ENCODE peak calls at places on chromosomes 7 and 10, in four cellular contexts. C is CD8-positive, alpha-beta memory T cell; X is A549; T is upper lobe of left lung. J is an unnamed sample. For H3K9me3, the result is how much of the 10 kb centered on the place peaks cover.

GRCh38 chr7:104772405-104772821 is 241.6 kb upstream of the KMT2E start:
- DNase-seq in C (no peak), X (no peak), T (no peak), J (peak)

GRCh38 chr10:114709966-114710365 is 51.9 kb upstream of the ABLIM1 start:
- DNase-seq in C (no peak), X (no peak), T (no peak), J (no peak)

GRCh38 chr7:151487246-151487645 is 32.4 kb downstream of the RHEB start:
- DNase-seq in C (no peak), X (no peak), T (no peak), J (no peak)

GRCh38 chr7:47503283-47503682 is 78.6 kb downstream of the TNS3 start:
- DNase-seq in C (no peak), X (no peak), T (no peak), J (no peak)

GRCh38 chr7:69739906-69740545 is 141.8 kb downstream of the AUTS2 start:
- DNase-seq in C (no peak), X (no peak), T (no peak), J (no peak)

GRCh38 chr7:74002474-74003017 is 25.4 kb upstream of the ELN start:
- DNase-seq in C (no peak), X (peak), T (peak), J (no peak)

GRCh38 chr10:106571216-106571954 is 593.1 kb downstream of the SORCS1 start:
- DNase-seq in C (no peak), X (no peak), T (no peak), J (no peak)

GRCh38 chr7:123580406-123581161 is 21.0 kb upstream of the ASB15 start:
- DNase-seq in C (no peak), X (no peak), T (no peak), J (no peak)

GRCh38 chr7:17535776-17536175 is 237.3 kb downstream of the AHR start:
- DNase-seq in C (no peak), X (no peak), T (no peak), J (no peak)

GRCh38 chr10:71860243-71861029 is 9.4 kb upstream of the PSAP start:
- DNase-seq in C (no peak), X (peak), T (peak), J (no peak)

GRCh38 chr10:117996709-117997108 is 50.0 kb downstream of the RAB11FIP2 start:
- DNase-seq in C (no peak), X (no peak), T (no peak), J (no peak)

GRCh38 chr10:124652200-124652599 is 92.0 kb downstream of the FAM53B start:
- DNase-seq in C (no peak), X (no peak), T (no peak), J (no peak)

GRCh38 chr7:4733936-4734528 is 41.4 kb upstream of the AP5Z1 start:
- DNase-seq in C (no peak), X (no peak), T (no peak), J (no peak)

GRCh38 chr7:16078076-16078952 is 343.0 kb downstream of the CRPPA start:
- DNase-seq in C (no peak), X (peak), T (no peak), J (peak)

GRCh38 chr10:125048101-125048864 is 106.4 kb downstream of the ZRANB1 start:
- DNase-seq in C (peak), X (peak), T (peak), J (peak)

GRCh38 chr10:30116254-30116573 is 56.8 kb upstream of the JCAD start:
- DNase-seq in C (no peak), X (no peak), T (no peak), J (no peak)

GRCh38 chr7:100384623-100385372 is 11.5 kb downstream of the PILRA start:
- DNase-seq in C (no peak), X (no peak), T (no peak), J (no peak)

GRCh38 chr10:5547934-5548660 is 23.3 kb downstream of the CALML3 start:
- DNase-seq in C (no peak), X (peak), T (no peak), J (no peak)

GRCh38 chr7:21269021-21269420 is 158.9 kb upstream of the SP4 start:
- DNase-seq in C (no peak), X (no peak), T (no peak), J (no peak)

GRCh38 chr10:102837230-102837721 is at the start of gene CYP17A1:
- DNase-seq in C (no peak), X (no peak), T (no peak), J (no peak)

GRCh38 chr7:118657391-118658005 is 433.0 kb downstream of the ANKRD7 start:
- DNase-seq in C (no peak), X (no peak), T (no peak), J (no peak)

GRCh38 chr10:27614776-27615175 is 110.7 kb downstream of the RAB18 start:
- DNase-seq in C (no peak), X (no peak), T (no peak), J (no peak)

GRCh38 chr7:126574838-126575250 is 677.9 kb downstream of the GRM8 start:
- DNase-seq in C (no peak), X (peak), T (no peak), J (peak)

GRCh38 chr10:107546239-107546638 is 381.7 kb upstream of the SORCS1 start:
- DNase-seq in C (no peak), X (no peak), T (no peak), J (no peak)

GRCh38 chr7:44847509-44847919 is 373 bp downstream of the H2AZ2 start:
- DNase-seq in C (peak), X (peak), T (peak), J (peak)

GRCh38 chr7:132919776-132920175 is 162.1 kb downstream of the CHCHD3 start:
- DNase-seq in C (no peak), X (no peak), T (no peak), J (no peak)

GRCh38 chr7:5423272-5423843 is at the start of gene TNRC18:
- DNase-seq in C (no peak), X (peak), T (peak), J (no peak)

GRCh38 chr10:24929904-24930303 is 22.5 kb downstream of the PRTFDC1 start:
- DNase-seq in C (no peak), X (no peak), T (no peak), J (no peak)

GRCh38 chr7:101453617-101454016 is 90.9 kb downstream of the COL26A1 start:
- DNase-seq in C (no peak), X (no peak), T (no peak), J (no peak)

GRCh38 chr7:92808006-92808405 is 28.4 kb downstream of the CDK6 start:
- DNase-seq in C (no peak), X (no peak), T (no peak), J (no peak)

GRCh38 chr10:117544729-117545140 is 2.2 kb downstream of the EMX2 start:
- DNase-seq in C (no peak), X (no peak), T (peak), J (no peak)

GRCh38 chr10:131179386-131179785 is 132.1 kb downstream of the TCERG1L start:
- DNase-seq in C (no peak), X (no peak), T (no peak), J (no peak)

GRCh38 chr10:131178956-131179355 is 132.6 kb downstream of the TCERG1L start:
- DNase-seq in C (no peak), X (no peak), T (peak), J (no peak)

GRCh38 chr10:131180086-131180485 is 131.4 kb downstream of the TCERG1L start:
- DNase-seq in C (no peak), X (no peak), T (no peak), J (no peak)

GRCh38 chr10:131177431-131178327 is 133.8 kb downstream of the TCERG1L start:
- DNase-seq in C (no peak), X (no peak), T (no peak), J (no peak)

GRCh38 chr10:131178521-131178920 is 133.0 kb downstream of the TCERG1L start:
- DNase-seq in C (no peak), X (no peak), T (no peak), J (no peak)
- H3K9me3 ChIP-seq in C (under half), X (under half), T (under half), J (under half)

GRCh38 chr7:37410305-37411209 is 38.1 kb downstream of the ELMO1 start:
- DNase-seq in C (no peak), X (no peak), T (no peak), J (no peak)

GRCh38 chr7:37409456-37409855 is 39.2 kb downstream of the ELMO1 start:
- DNase-seq in C (no peak), X (no peak), T (no peak), J (no peak)

GRCh38 chr7:37405603-37406122 is 43.0 kb downstream of the ELMO1 start:
- DNase-seq in C (no peak), X (no peak), T (no peak), J (no peak)

GRCh38 chr7:37408885-37409248 is 39.8 kb downstream of the ELMO1 start:
- DNase-seq in C (no peak), X (no peak), T (no peak), J (no peak)

GRCh38 chr7:37408241-37408884 is 40.3 kb downstream of the ELMO1 start:
- DNase-seq in C (no peak), X (no peak), T (no peak), J (no peak)
- H3K4me3 ChIP-seq in C (peak), X (no peak), T (peak), J (no peak)

GRCh38 chr7:32518534-32519140 is 23.3 kb downstream of the AVL9 start:
- DNase-seq in C (no peak), X (no peak), T (no peak), J (peak)
- H3K9me3 ChIP-seq in C (under half), X (under half), T (under half), J (under half)

DNA sequence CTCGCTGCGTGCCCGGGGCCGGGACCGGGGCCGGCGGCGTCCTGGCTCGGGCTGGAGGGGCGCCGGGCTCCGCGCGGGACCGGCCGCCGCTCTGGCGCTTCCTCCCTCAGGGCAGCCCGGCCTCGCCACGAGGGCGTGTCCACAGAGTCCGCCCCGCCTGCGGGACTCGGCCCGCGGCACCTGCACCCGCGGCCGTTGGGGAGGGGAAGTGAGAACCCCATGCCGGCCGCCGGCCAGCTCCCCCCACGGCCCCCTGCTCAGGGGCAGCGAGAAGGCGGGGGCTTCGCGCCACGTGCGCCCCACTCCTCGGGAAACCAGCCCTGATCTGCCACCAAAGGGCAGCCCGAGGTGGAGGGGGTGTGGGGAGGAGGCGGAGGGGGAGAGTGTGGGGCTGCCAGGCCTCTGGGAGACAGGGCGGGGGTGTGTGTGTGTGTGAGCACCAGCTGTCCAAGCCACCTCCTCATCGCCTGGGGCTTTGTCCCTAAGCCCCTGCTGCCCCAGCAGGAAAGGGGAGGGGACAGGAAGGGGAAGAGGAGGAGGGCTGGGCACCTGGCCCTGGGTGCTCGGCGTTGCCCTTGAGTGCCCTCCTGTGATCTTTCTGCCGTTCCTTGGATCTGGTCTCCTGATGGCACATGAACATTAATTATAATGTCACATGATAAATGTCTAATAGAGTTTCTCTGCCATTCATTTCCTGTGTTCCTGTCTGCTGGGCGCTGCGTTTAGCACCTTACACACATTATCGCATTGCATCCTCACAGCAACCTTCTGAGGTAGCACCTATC is at the start of gene PIK3AP1:
- DNase-seq in C (peak), X (peak), T (peak), J (no peak)
- H3K4me3 ChIP-seq in C (peak), X (peak), T (peak), J (peak)

GRCh38 chr7:157753713-157754415 is 417.1 kb downstream of the DNAJB6 start:
- DNase-seq in C (no peak), X (no peak), T (no peak), J (no peak)
- H3K9me3 ChIP-seq in C (under half), X (under half), T (under half), J (under half)

GRCh38 chr7:80136276-80137045 is 1.8 kb downstream of the GNAI1 start:
- DNase-seq in C (no peak), X (no peak), T (no peak), J (no peak)
- H3K4me3 ChIP-seq in C (no peak), X (peak), T (peak), J (no peak)

J was measured in iPS DF 6.9.